ENCODE peak calls at places on chromosomes 13 and 19, in four cellular contexts. V, L, W and C are unnamed samples.

GRCh38 chr13:50846861-50847475 is 3.5 kb upstream of the DLEU7 start:
- DNase-seq in V (no peak), L (no peak), W (no peak), C (no peak)

GRCh38 chr19:10685210-10685609 is 16.0 kb upstream of the QTRT1 start:
- DNase-seq in V (no peak), L (no peak), W (no peak), C (no peak)

GRCh38 chr13:21355304-21355703 is 103.8 kb downstream of the ZDHHC20 start:
- DNase-seq in V (no peak), L (no peak), W (no peak), C (no peak)

GRCh38 chr13:49369876-49370275 is 74.0 kb downstream of the CAB39L start:
- DNase-seq in V (no peak), L (no peak), W (no peak), C (no peak)

GRCh38 chr13:44780586-44781280 is 204.6 kb upstream of the TSC22D1 start:
- DNase-seq in V (no peak), L (no peak), W (no peak), C (no peak)

GRCh38 chr19:625257-625656 is 8.1 kb downstream of the POLRMT start:
- DNase-seq in V (no peak), L (no peak), W (no peak), C (no peak)

GRCh38 chr13:72751220-72751619 is 23.5 kb downstream of the BORA start:
- DNase-seq in V (no peak), L (no peak), W (no peak), C (no peak)

GRCh38 chr13:109198585-109198984 is 569.2 kb downstream of the MYO16 start:
- DNase-seq in V (no peak), L (no peak), W (no peak), C (no peak)

GRCh38 chr13:44908266-44908665 is 81.0 kb downstream of the NUFIP1 start:
- DNase-seq in V (no peak), L (no peak), W (no peak), C (no peak)

GRCh38 chr13:42740753-42741152 is 40.6 kb upstream of the FAM216B start:
- DNase-seq in V (peak; percentile 45), L (no peak), W (peak; percentile 73), C (no peak)

GRCh38 chr19:19956431-19957075 is 55.8 kb downstream of the ZNF93 start:
- DNase-seq in V (no peak), L (no peak), W (no peak), C (no peak)

GRCh38 chr13:20126460-20127262 is 34.2 kb downstream of the GJA3 start:
- DNase-seq in V (no peak), L (no peak), W (no peak), C (no peak)

GRCh38 chr19:34475026-34475974 is 6.3 kb upstream of the WTIP start:
- DNase-seq in V (no peak), L (peak; percentile 76), W (no peak), C (no peak)

GRCh38 chr13:47215741-47216140 is 318.9 kb upstream of the HTR2A start:
- DNase-seq in V (no peak), L (peak; percentile 63), W (no peak), C (no peak)

GRCh38 chr13:109211616-109212015 is 574.8 kb downstream of the IRS2 start:
- DNase-seq in V (no peak), L (no peak), W (no peak), C (no peak)

GRCh38 chr13:29509999-29510586 is 85.4 kb downstream of the SLC7A1 start:
- DNase-seq in V (no peak), L (no peak), W (no peak), C (no peak)

GRCh38 chr19:2239771-2240770 is 3.4 kb downstream of the SF3A2 start:
- DNase-seq in V (no peak), L (no peak), W (no peak), C (no peak)

GRCh38 chr19:8569066-8569761 is 8.0 kb downstream of the MYO1F start:
- DNase-seq in V (peak; percentile 38), L (peak; percentile 90), W (peak; percentile 44), C (no peak)

GRCh38 chr19:7507884-7508283 is 8.0 kb upstream of the ZNF358 start:
- DNase-seq in V (peak; percentile 87), L (no peak), W (peak; percentile 80), C (no peak)

GRCh38 chr13:85659493-85659892 is 139.7 kb downstream of the SLITRK6 start:
- DNase-seq in V (no peak), L (no peak), W (no peak), C (no peak)

GRCh38 chr19:47228937-47229673 is 1.9 kb downstream of the BBC3 start:
- DNase-seq in V (peak; percentile 58), L (no peak), W (no peak), C (no peak)

GRCh38 chr13:73861136-73861535 is 273.1 kb downstream of the KLF12 start:
- DNase-seq in V (no peak), L (no peak), W (no peak), C (no peak)

GRCh38 chr13:30026909-30027308 is 176.5 kb upstream of the UBL3 start:
- DNase-seq in V (no peak), L (no peak), W (no peak), C (no peak)

GRCh38 chr19:17337675-17338439 is 504 bp downstream of the GTPBP3 start:
- DNase-seq in V (peak; percentile 51), L (no peak), W (no peak), C (no peak)

GRCh38 chr13:27481766-27482165 is 31.4 kb upstream of the MTIF3 start:
- DNase-seq in V (peak; percentile 65), L (no peak), W (peak; percentile 54), C (peak; percentile 61)

GRCh38 chr13:114151565-114152284 is 19.3 kb upstream of the RASA3 start:
- DNase-seq in V (peak; percentile 93), L (no peak), W (peak; percentile 82), C (no peak)

GRCh38 chr19:5642204-5642603 is 19.3 kb downstream of the SAFB start:
- DNase-seq in V (no peak), L (no peak), W (peak; percentile 5), C (no peak)

GRCh38 chr19:3474015-3474414 is 6.3 kb downstream of the SMIM24 start:
- DNase-seq in V (peak; percentile 80), L (no peak), W (peak; percentile 72), C (no peak)

GRCh38 chr13:42525035-42525504 is 48.9 kb upstream of the TNFSF11 start:
- DNase-seq in V (no peak), L (no peak), W (no peak), C (no peak)

GRCh38 chr13:40960721-40961120 is 58.4 kb downstream of the ELF1 start:
- DNase-seq in V (no peak), L (no peak), W (no peak), C (no peak)

GRCh38 chr13:69423844-69424243 is 683.8 kb upstream of the ATXN8OS start:
- DNase-seq in V (no peak), L (no peak), W (no peak), C (no peak)

GRCh38 chr13:106151056-106151699 is 384.3 kb downstream of the EFNB2 start:
- DNase-seq in V (peak; percentile 41), L (peak; percentile 93), W (no peak), C (no peak)

GRCh38 chr13:83221256-83221655 is 661.0 kb downstream of the SLITRK1 start:
- DNase-seq in V (no peak), L (no peak), W (no peak), C (no peak)

GRCh38 chr19:16367269-16367683 is 42.6 kb downstream of the KLF2 start:
- DNase-seq in V (no peak), L (no peak), W (no peak), C (no peak)

GRCh38 chr19:1018393-1018792 is 2.5 kb downstream of the TMEM259 start:
- DNase-seq in V (no peak), L (no peak), W (no peak), C (no peak)

GRCh38 chr13:75985132-75985531 is 349.0 kb downstream of the LMO7 start:
- DNase-seq in V (no peak), L (no peak), W (no peak), C (no peak)

GRCh38 chr19:14479985-14480694 is 5.0 kb upstream of the PTGER1 start:
- DNase-seq in V (no peak), L (no peak), W (peak; percentile 55), C (peak; percentile 76)

GRCh38 chr13:31681133-31681532 is 58.2 kb upstream of the RXFP2 start:
- DNase-seq in V (no peak), L (no peak), W (no peak), C (no peak)
- TF ChIP-seq CTCF in V (no peak), L (no peak), W (no peak), C (no peak)

GRCh38 chr19:31448221-31448657 is 99.0 kb upstream of the TSHZ3 start:
- DNase-seq in V (peak; percentile 36), L (peak; percentile 31), W (peak; percentile 26), C (no peak)

GRCh38 chr19:31450696-31451095 is 101.5 kb upstream of the TSHZ3 start:
- DNase-seq in V (no peak), L (no peak), W (no peak), C (no peak)

GRCh38 chr19:31444931-31445330 is 95.7 kb upstream of the TSHZ3 start:
- DNase-seq in V (no peak), L (no peak), W (no peak), C (no peak)

GRCh38 chr19:31449379-31449778 is 100.1 kb upstream of the TSHZ3 start:
- DNase-seq in V (no peak), L (no peak), W (no peak), C (no peak)

GRCh38 chr19:31445406-31445805 is 96.2 kb upstream of the TSHZ3 start:
- DNase-seq in V (no peak), L (no peak), W (no peak), C (no peak)
- TF ChIP-seq CTCF in V (no peak), L (no peak), W (no peak), C (no peak)

DNA sequence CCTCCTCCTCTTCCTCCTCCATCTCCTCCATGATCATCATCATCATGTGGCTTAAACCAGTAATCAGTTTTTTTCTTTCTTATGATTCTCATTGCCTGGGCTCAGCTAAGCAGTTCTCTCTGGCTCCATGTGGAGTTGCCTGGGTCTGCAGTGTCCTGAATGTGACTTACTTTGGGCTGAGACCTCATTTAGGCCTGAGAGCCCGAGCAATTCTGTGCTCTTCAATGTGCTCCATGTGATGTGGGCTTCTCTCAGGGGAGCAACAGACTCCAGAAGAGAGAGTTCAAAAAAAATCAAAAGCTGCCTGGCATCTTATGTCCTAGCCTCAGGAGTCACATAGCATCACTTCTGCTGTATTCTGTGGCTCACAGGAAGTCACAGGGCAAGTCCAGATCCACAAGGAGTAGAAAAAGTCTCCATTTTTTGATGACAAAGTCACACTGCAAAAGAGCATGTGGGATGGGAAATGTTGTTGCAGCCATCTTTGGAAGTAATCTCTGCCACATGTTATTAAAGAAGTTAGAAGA is 128.7 kb downstream of the MAB21L1 start:
- DNase-seq in V (no peak), L (no peak), W (no peak), C (no peak)
- TF ChIP-seq CTCF in V (no peak), L (no peak), W (no peak), C (no peak)

DNA sequence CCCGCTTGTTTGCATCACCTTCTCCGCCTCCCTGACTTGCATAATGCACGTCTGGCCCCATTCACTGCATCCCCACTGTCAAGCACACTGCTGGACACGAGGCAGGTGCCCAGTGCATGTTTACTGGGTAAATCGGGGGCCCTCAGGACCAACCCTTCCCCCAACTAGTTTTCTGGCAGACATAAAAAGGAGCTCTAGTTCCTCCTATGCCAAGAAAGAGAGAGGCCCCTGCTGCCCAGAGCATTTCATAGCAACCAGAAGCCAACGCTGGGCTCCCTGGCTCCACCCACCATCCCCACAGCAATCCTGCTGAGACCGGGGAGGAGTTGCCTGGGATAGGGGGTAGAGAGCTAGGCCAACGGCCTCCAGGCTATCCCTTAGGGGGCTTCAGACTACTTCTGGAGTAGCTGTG is 23.2 kb downstream of the ANKRD27 start:
- DNase-seq in V (peak; percentile 37), L (no peak), W (peak; percentile 30), C (no peak)
- TF ChIP-seq CTCF in V (no peak), L (no peak), W (no peak), C (no peak)